ENCODE peak calls at places on chromosomes 2 and 18, in nine cellular contexts. U, B, V, Q, Y, E, I, P and Z are unnamed samples.

GRCh38 chr2:101223814-101224231 is 28.9 kb upstream of the CNOT11 start:
- DNase-seq in E (no peak), V (peak; percentile 97), Q (no peak), B (peak; percentile 71), Y (peak; percentile 25), U (no peak), I (no peak), P (no peak), Z (no peak)

GRCh38 chr18:11872479-11873136 is 21.4 kb downstream of the CHMP1B start:
- DNase-seq in E (peak; percentile 40), I (no peak), Y (no peak), U (no peak), V (peak; percentile 58), Q (peak; percentile 62), P (no peak), B (no peak), Z (peak; percentile 33)

GRCh38 chr2:207528980-207529329 is 807 bp upstream of the CREB1 start:
- DNase-seq in E (peak; percentile 29), Y (peak; percentile 43), P (no peak), V (peak; percentile 37), Q (peak; percentile 44), I (no peak), B (peak; percentile 86), U (no peak), Z (peak; percentile 79)

GRCh38 chr2:207926133-207927076 is 98.9 kb downstream of the PLEKHM3 start:
- DNase-seq in B (no peak), Q (peak; percentile 69), E (no peak), V (peak; percentile 76), U (no peak), P (peak; percentile 25), Y (no peak), I (peak; percentile 68), Z (no peak)

GRCh38 chr18:1914489-1914888 is 656.8 kb downstream of the METTL4 start:
- DNase-seq in Q (no peak), Y (no peak), B (no peak), P (no peak), E (no peak), V (peak; percentile 21), U (no peak), I (no peak), Z (peak; percentile 1)

GRCh38 chr18:50836521-50836957 is 16.7 kb upstream of the MRO start:
- DNase-seq in I (no peak), U (no peak), E (peak; percentile 61), P (no peak), V (peak; percentile 16), B (no peak), Y (no peak), Q (peak; percentile 86), Z (peak; percentile 63)

GRCh38 chr2:187982668-187983067 is 309.0 kb upstream of the GULP1 start:
- DNase-seq in P (peak; percentile 20), E (peak; percentile 24), Y (no peak), U (no peak), I (no peak), B (no peak), Q (no peak), V (peak; percentile 75), Z (no peak)

GRCh38 chr2:46974659-46975058 is 59.1 kb upstream of the MCFD2 start:
- DNase-seq in U (no peak), V (no peak), Y (no peak), B (no peak), E (no peak), P (no peak), I (no peak), Q (no peak), Z (no peak)

GRCh38 chr18:13191779-13192178 is 26.8 kb upstream of the LDLRAD4 start:
- DNase-seq in U (no peak), Q (no peak), I (no peak), B (no peak), V (no peak), Y (no peak), E (peak; percentile 18), P (no peak), Z (no peak)

GRCh38 chr2:121816797-121817196 is 61.3 kb downstream of the TSN start:
- DNase-seq in U (no peak), E (no peak), I (no peak), P (no peak), Y (no peak), B (no peak), Q (no peak), V (no peak), Z (no peak)

GRCh38 chr2:231642631-231643493 is 50.2 kb downstream of the TEX44 start:
- DNase-seq in B (peak; percentile 86), U (peak; percentile 88), Y (peak; percentile 31), P (peak; percentile 86), V (peak; percentile 100), I (peak; percentile 93), E (peak; percentile 98), Q (peak; percentile 94), Z (peak; percentile 56)

GRCh38 chr2:156476516-156477206 is 40.5 kb downstream of the GPD2 start:
- DNase-seq in Q (no peak), I (no peak), V (peak; percentile 80), B (no peak), E (peak; percentile 12), U (no peak), P (no peak), Y (no peak), Z (no peak)

GRCh38 chr2:134120160-134120717 is 133.6 kb upstream of the MGAT5 start:
- DNase-seq in Y (no peak), V (no peak), B (no peak), I (no peak), E (peak; percentile 15), U (peak; percentile 70), Q (peak; percentile 33), P (peak; percentile 30), Z (no peak)

GRCh38 chr2:124774781-124775180 is 749.7 kb downstream of the CNTNAP5 start:
- DNase-seq in U (no peak), I (no peak), V (no peak), Y (no peak), E (no peak), B (no peak), P (no peak), Q (no peak), Z (no peak)